ENCODE peak calls at places on chromosome 1, in seven cellular contexts. X is CD8-positive, alpha-beta memory T cell; Y is right atrium auricular region; O is SJSA1; F is body of pancreas; A is CD8-positive, alpha-beta T cell; K is GM23248. C is an unnamed sample.

GRCh38 chr1:240134596-240134995 is 42.9 kb downstream of the FMN2 start:
- DNase-seq in X (no peak), A (no peak), Y (no peak), F (no peak), O (no peak), K (peak; percentile 26), C (no peak)

GRCh38 chr1:186977266-186977957 is 148.7 kb downstream of the PLA2G4A start:
- DNase-seq in A (no peak), O (no peak), K (peak; percentile 35), Y (no peak), X (no peak), F (no peak), C (peak; percentile 54)

GRCh38 chr1:22754824-22755223 is 44.2 kb downstream of the EPHB2 start:
- DNase-seq in F (no peak), K (no peak), X (no peak), A (no peak), Y (no peak), O (no peak), C (no peak)

GRCh38 chr1:180197231-180197630 is 32.8 kb upstream of the LHX4 start:
- DNase-seq in K (no peak), Y (no peak), F (no peak), O (no peak), X (no peak), A (no peak), C (no peak)

GRCh38 chr1:115377411-115377810 is 39.4 kb upstream of the NGF start:
- DNase-seq in O (peak; percentile 29), A (no peak), K (peak; percentile 48), Y (no peak), X (no peak), F (no peak), C (peak; percentile 31)

GRCh38 chr1:165875171-165875570 is 47.8 kb downstream of the UCK2 start:
- DNase-seq in K (no peak), O (no peak), F (peak; percentile 29), A (no peak), X (no peak), Y (no peak), C (no peak)

GRCh38 chr1:216221260-216221700 is 202.0 kb downstream of the USH2A start:
- DNase-seq in A (no peak), Y (no peak), X (no peak), O (peak; percentile 57), K (peak; percentile 82), F (peak; percentile 54), C (peak; percentile 88)

GRCh38 chr1:80066060-80066459 is 1059.5 kb upstream of the ADGRL4 start:
- DNase-seq in Y (no peak), O (no peak), K (no peak), A (no peak), X (no peak), F (no peak), C (peak; percentile 55)

GRCh38 chr1:228304225-228304624 is 96.4 kb downstream of the OBSCN start:
- DNase-seq in O (no peak), Y (no peak), F (no peak), K (no peak), A (no peak), X (no peak), C (no peak)

GRCh38 chr1:180444522-180444921 is 57.9 kb downstream of the ACBD6 start:
- DNase-seq in K (no peak), X (no peak), A (no peak), O (no peak), Y (no peak), F (no peak), C (no peak)

GRCh38 chr1:205971082-205971481 is 27.8 kb upstream of the SLC26A9 start:
- DNase-seq in K (no peak), F (no peak), X (no peak), Y (no peak), A (no peak), O (no peak), C (no peak)

GRCh38 chr1:62682531-62682930 is 5.7 kb downstream of the DOCK7 start:
- DNase-seq in F (no peak), K (peak; percentile 52), Y (no peak), O (no peak), X (no peak), A (no peak), C (peak; percentile 48)

DNA sequence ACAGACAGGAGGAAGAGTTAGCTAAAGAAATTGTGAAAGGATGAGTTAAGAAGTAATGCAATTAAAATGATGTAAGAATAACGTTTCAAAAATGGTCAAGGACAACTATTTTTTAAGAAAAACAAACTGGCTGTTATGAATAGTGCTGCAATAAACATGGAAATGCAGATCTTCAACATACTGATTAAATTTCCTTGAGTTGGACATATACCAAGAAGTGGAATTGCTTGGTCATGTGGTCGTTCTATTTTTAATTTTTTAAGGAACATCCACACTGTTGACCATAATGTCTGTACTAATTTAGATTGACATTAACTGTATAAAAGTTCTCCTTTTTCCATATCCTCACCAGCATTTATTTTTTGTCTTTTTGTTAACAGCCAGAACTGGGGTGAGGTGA is 23.2 kb upstream of the PHTF1 start:
- DNase-seq in O (no peak), Y (no peak), X (no peak), F (no peak), A (no peak), K (no peak), C (no peak)
- H3K4me1 ChIP-seq in O (no peaks in the 10 kb centered on the region), Y (no peaks in the 10 kb centered on the region), X (peaks cover 84% of the 10 kb centered on the region), F (peaks cover 55% of the 10 kb centered on the region), A (peaks cover 69% of the 10 kb centered on the region), K (peaks cover 38% of the 10 kb centered on the region), C (peaks cover 2% of the 10 kb centered on the region)

DNA sequence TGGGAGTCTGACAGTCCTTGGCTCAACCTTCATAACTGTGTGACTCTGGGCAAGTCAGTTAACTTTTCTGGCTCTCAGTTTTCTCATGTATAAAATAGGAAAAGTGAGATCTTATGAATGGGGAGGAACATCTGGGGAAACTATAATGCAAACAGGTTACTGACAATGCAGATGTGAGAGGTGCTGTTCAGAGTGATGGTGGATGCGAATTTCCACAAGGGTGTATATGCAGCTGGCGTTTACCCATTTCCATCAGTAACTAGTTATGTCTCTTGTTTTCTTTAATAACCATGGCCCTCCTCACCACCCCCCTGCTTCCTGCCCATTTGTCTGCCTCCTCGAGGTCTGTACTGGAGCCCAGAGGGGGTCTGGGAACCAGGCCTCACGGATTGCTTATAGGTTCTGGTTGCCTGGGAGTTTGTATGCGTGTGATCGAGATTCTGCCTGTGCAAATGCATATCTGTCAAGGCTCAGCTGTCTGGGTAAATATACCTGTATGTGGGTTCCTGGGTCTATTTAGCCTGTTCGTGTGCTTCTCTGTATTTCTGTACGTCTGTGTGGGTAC is 44.4 kb downstream of the AHDC1 start:
- DNase-seq in F (no peak), Y (no peak), O (no peak), X (no peak), A (no peak), K (no peak), C (no peak)
- H3K4me1 ChIP-seq in F (peaks cover 59% of the 10 kb centered on the region), Y (peaks cover 8% of the 10 kb centered on the region), O (peaks cover 44% of the 10 kb centered on the region), X (peaks cover 38% of the 10 kb centered on the region), A (peaks cover 21% of the 10 kb centered on the region), K (peaks cover 44% of the 10 kb centered on the region), C (peaks cover 71% of the 10 kb centered on the region)

GRCh38 chr1:51240096-51240495 is 4.0 kb downstream of the RNF11 start:
- DNase-seq in A (no peak), Y (peak; percentile 55), K (no peak), F (peak; percentile 61), O (no peak), X (no peak), C (no peak)

GRCh38 chr1:51242546-51242945 is 6.5 kb downstream of the RNF11 start:
- DNase-seq in K (peak; percentile 9), O (no peak), F (no peak), X (no peak), A (no peak), Y (no peak), C (no peak)

GRCh38 chr1:51237313-51237700 is 1.2 kb downstream of the RNF11 start:
- DNase-seq in F (no peak), X (no peak), Y (no peak), A (no peak), K (no peak), O (no peak), C (no peak)

GRCh38 chr1:51237714-51238403 is 1.8 kb downstream of the RNF11 start:
- DNase-seq in O (peak; percentile 70), K (peak; percentile 74), A (no peak), Y (peak; percentile 9), X (no peak), F (peak; percentile 32), C (peak; percentile 61)

DNA sequence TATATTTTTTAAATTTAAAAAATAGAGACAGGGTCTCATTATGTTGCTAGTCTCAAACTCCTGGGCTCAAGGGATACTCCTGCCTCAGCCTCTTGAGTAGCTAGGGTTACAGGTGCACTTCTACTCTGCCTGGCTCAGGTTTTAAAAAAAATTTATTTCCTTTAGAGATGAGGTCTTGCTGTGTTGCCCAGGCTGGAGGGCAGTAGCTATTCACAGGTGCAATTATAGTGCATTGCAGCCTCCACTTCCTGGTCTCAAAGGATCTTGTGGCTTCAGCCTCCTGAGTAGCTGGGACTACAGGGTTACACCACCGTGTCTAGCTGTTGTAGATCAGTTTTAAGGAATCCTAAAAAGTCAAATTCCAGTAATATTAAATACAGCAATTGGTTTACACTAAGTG is 5.0 kb downstream of the RNF11 start:
- DNase-seq in F (no peak), Y (no peak), O (no peak), K (no peak), A (no peak), X (no peak), C (no peak)
- H3K4me1 ChIP-seq in F (peaks cover 44% of the 10 kb centered on the region), Y (no peaks in the 10 kb centered on the region), O (peaks cover 13% of the 10 kb centered on the region), K (peaks cover 12% of the 10 kb centered on the region), A (peaks cover 43% of the 10 kb centered on the region), X (peaks cover 60% of the 10 kb centered on the region), C (no peaks in the 10 kb centered on the region)

GRCh38 chr1:40045182-40045581 is 4.7 kb downstream of the CAP1 start:
- DNase-seq in A (no peak), Y (no peak), O (no peak), X (no peak), K (peak; percentile 39), F (no peak), C (no peak)
- H3K4me1 ChIP-seq in A (peaks cover 78% of the 10 kb centered on the region), Y (no peaks in the 10 kb centered on the region), O (peaks cover 29% of the 10 kb centered on the region), X (peaks cover 79% of the 10 kb centered on the region), K (peaks cover 61% of the 10 kb centered on the region), F (peaks cover 36% of the 10 kb centered on the region), C (peaks cover 10% of the 10 kb centered on the region)

GRCh38 chr1:158024737-158025136 is 31.3 kb downstream of the KIRREL1 start:
- DNase-seq in K (no peak), O (no peak), A (no peak), F (no peak), Y (no peak), X (no peak), C (no peak)
- H3K4me1 ChIP-seq in K (peaks cover 70% of the 10 kb centered on the region), O (peaks cover 52% of the 10 kb centered on the region), A (no peaks in the 10 kb centered on the region), F (peaks cover 19% of the 10 kb centered on the region), Y (no peaks in the 10 kb centered on the region), X (no peaks in the 10 kb centered on the region), C (peaks cover 38% of the 10 kb centered on the region)

DNA sequence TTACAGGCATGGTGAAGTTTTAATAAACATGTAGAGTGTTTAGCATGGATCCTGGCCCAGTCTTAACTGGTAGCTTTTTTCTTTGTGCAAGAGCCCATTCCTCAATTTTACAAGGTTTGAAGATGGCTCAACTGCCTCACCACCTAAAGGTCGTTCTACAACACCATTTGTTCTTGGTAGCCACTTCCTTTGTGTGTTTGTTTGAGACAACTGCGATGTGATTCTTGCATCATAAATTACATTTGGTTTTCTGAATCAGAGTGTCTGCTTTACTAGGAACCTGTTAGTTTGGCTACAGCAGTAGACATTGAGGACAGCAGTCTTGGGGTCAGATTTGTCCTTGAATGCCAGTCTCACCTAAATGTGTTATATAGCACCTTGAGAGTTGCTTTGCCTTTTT is 3.3 kb downstream of the PLEKHM2 start:
- DNase-seq in X (no peak), O (no peak), F (no peak), A (no peak), K (no peak), Y (no peak), C (no peak)
- H3K4me1 ChIP-seq in X (peaks cover 26% of the 10 kb centered on the region), O (peaks cover 12% of the 10 kb centered on the region), F (peaks cover 25% of the 10 kb centered on the region), A (peaks cover 16% of the 10 kb centered on the region), K (peaks cover 28% of the 10 kb centered on the region), Y (no peaks in the 10 kb centered on the region), C (peaks cover 8% of the 10 kb centered on the region)

C was measured in fibroblast of lung.